ENCODE peak calls at places on chromosome 14, in seven cellular contexts. N is glutamatergic neuron, V is astrocyte of the spinal cord, Y is gastrocnemius medialis, Q is A673, G is left ventricle myocardium inferior, C is heart left ventricle. R is an unnamed sample.

GRCh38 chr14:98692832-98693231 is 579.2 kb downstream of the BCL11B start:
- DNase-seq in N (no peak), V (no peak), Y (no peak), Q (no peak), G (no peak), C (no peak), R (no peak)

GRCh38 chr14:99937475-99938244 is 127.6 kb upstream of the EVL start:
- DNase-seq in N (no peak), V (no peak), Y (no peak), Q (no peak), G (no peak), C (no peak), R (no peak)

GRCh38 chr14:55136868-55137785 is 8.1 kb downstream of the LGALS3 start:
- DNase-seq in N (no peak), V (peak; percentile 90), Y (peak; percentile 30), Q (no peak), G (peak; percentile 82), C (peak; percentile 93), R (peak; percentile 73)

GRCh38 chr14:75361751-75362433 is 65.9 kb upstream of the JDP2 start:
- DNase-seq in N (no peak), V (no peak), Y (peak; percentile 56), Q (no peak), G (peak; percentile 18), C (no peak), R (peak; percentile 85)

GRCh38 chr14:49972199-49972671 is 79.4 kb downstream of the ARF6 start:
- DNase-seq in N (no peak), V (peak; percentile 68), Y (peak; percentile 53), Q (peak; percentile 63), G (no peak), C (no peak), R (no peak)

GRCh38 chr14:57831981-57832380 is 33.9 kb downstream of the SLC35F4 start:
- DNase-seq in N (no peak), V (peak; percentile 4), Y (no peak), Q (peak; percentile 90), G (no peak), C (no peak), R (no peak)

GRCh38 chr14:27668531-27668930 is 1070.7 kb upstream of the NOVA1 start:
- DNase-seq in N (no peak), V (no peak), Y (no peak), Q (no peak), G (no peak), C (no peak), R (no peak)

GRCh38 chr14:89206426-89206825 is 210.6 kb downstream of the FOXN3 start:
- DNase-seq in N (no peak), V (peak; percentile 20), Y (peak; percentile 45), Q (no peak), G (no peak), C (no peak), R (no peak)

GRCh38 chr14:63727231-63727735 is 582 bp downstream of the SGPP1 start:
- DNase-seq in N (peak; percentile 58), V (peak; percentile 29), Y (peak; percentile 23), Q (peak; percentile 48), G (peak; percentile 32), C (peak; percentile 40), R (peak; percentile 36)

GRCh38 chr14:43539210-43539609 is 967.9 kb downstream of the FSCB start:
- DNase-seq in N (no peak), V (peak; percentile 10), Y (no peak), Q (peak; percentile 60), G (no peak), C (no peak), R (no peak)

GRCh38 chr14:90983560-90983959 is 76.9 kb downstream of the RPS6KA5 start:
- DNase-seq in N (no peak), V (no peak), Y (no peak), Q (no peak), G (no peak), C (no peak), R (no peak)

GRCh38 chr14:91996951-91997371 is 42.9 kb downstream of the TRIP11 start:
- DNase-seq in N (no peak), V (peak; percentile 75), Y (no peak), Q (peak; percentile 92), G (no peak), C (no peak), R (no peak)

GRCh38 chr14:72515779-72516770 is 377.8 kb downstream of the DPF3 start:
- DNase-seq in N (no peak), V (peak; percentile 64), Y (no peak), Q (no peak), G (no peak), C (no peak), R (no peak)

DNA sequence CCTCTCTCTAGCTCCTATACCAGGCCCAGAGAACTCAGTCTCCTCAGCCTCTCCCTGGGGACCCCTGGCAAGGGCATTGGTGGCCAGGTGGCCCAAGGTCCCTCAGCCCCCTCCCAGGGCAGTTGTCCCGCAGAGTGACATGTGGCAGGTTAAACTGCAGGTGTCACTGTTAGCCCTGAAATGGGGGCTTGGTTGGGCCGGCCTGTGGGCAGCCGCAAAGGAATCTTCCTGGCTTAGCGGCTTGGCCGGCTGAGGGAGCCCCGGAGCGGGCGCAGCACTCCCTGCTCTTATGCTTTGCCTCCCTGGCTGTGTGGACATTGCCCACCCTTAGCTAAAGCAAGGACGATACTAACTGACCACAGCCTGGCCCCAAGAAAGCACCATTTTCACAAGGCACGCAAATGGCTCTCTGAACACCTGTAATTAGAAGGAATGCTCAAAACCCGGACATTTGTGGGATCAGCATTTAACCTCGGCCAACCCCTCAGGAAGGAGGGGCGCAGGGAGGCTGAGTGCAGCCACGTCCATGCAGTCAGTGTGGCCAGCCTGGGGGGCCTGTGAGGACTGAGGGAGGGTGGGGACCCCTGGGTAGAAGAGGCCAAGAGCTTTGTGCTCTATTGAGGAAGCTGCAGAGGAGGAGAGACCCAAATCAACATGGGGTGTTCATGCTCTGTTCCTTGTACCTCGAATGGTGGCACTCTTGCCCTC is 82.2 kb downstream of the PAPOLA start:
- DNase-seq in N (peak; percentile 84), V (no peak), Y (no peak), Q (peak; percentile 55), G (no peak), C (no peak), R (no peak)
- TF ChIP-seq CTCF in N (peak; percentile 70), V (peak; percentile 46), Y (no peak), Q (peak; percentile 58), G (peak; percentile 47), C (no peak), R (no peak)

DNA sequence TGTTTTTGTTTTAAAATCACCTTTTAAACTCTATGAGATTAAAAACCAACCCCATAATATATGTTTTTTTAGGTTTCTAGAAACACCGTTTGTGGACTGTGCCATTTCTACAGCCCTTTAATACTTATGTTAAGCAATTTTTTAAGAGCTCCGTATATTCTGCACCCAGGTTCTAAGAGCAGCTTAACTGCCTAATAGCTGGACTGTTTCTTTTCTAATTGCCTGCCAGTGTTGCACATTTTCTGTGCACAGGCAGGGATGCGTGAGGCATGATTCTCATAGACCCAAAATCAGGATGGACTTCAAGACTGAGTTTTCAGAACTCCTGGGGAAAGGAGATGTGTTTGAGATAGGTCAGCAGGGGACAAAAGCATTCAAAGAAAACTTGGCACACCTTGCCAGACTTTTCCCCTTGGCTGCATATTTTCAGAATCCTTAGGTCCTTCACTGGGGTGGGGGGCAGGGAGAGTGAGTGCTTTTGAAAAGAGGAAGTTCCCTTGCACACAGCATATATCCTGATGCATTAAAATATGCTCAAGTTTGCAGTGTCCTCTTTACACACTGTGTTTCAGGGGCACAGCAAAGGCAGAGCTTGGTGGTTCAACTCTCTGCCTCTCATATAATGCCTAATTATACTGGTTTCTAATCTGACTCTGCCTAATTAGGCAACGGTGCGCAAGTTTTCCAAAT is 27.9 kb downstream of the TMEM30B start:
- DNase-seq in N (no peak), V (no peak), Y (no peak), Q (no peak), G (no peak), C (no peak), R (no peak)
- TF ChIP-seq CTCF in N (no peak), V (no peak), Y (no peak), Q (no peak), G (peak; percentile 35), C (no peak), R (no peak)

GRCh38 chr14:65104791-65105190 is 2.5 kb upstream of the MAX start:
- DNase-seq in N (no peak), V (no peak), Y (no peak), Q (no peak), G (no peak), C (no peak), R (no peak)

GRCh38 chr14:65100905-65101541 is 1.3 kb downstream of the MAX start:
- DNase-seq in N (no peak), V (no peak), Y (no peak), Q (no peak), G (no peak), C (no peak), R (no peak)

GRCh38 chr14:65101631-65102440 is 481 bp downstream of the MAX start:
- DNase-seq in N (peak; percentile 38), V (no peak), Y (peak; percentile 27), Q (peak; percentile 6), G (peak; percentile 23), C (peak; percentile 47), R (peak; percentile 29)

GRCh38 chr14:65102441-65103149 is at the start of gene MAX:
- DNase-seq in N (peak; percentile 97), V (peak; percentile 99), Y (peak; percentile 99), Q (peak; percentile 99), G (peak; percentile 98), C (peak; percentile 99), R (peak; percentile 99)

DNA sequence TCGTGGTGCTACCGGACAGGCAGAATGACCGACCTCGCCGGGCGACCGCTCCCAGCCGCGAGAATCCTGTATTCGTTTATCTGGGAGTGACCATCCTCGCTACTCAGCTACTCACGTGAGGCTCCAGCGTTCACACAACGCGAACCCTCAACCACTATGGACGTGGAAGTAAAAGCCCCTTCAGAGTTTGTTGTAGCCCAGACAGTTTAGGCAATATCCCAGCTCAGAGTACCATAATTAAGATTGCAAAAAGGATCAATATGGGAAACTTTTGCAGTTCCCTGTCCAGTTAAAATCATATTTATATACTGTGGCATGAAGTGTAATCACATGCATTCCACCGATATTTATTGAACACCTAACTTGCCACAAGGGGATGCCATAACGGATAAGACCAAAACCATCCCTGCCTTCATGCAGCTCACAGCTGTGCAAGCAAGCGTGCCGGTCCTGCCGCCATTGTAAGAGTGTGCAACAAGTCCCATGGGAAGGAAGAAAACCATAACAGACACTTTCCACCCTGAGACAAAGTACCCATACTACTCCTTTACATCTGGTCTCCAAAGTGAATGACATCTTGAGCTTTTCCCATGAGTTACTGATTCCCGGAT is 938 bp upstream of the MAX start:
- DNase-seq in N (peak; percentile 39), V (no peak), Y (no peak), Q (peak; percentile 67), G (no peak), C (no peak), R (no peak)
- TF ChIP-seq CTCF in N (no peak), V (peak; percentile 5), Y (no peak), Q (peak; percentile 31), G (no peak), C (no peak), R (no peak)

DNA sequence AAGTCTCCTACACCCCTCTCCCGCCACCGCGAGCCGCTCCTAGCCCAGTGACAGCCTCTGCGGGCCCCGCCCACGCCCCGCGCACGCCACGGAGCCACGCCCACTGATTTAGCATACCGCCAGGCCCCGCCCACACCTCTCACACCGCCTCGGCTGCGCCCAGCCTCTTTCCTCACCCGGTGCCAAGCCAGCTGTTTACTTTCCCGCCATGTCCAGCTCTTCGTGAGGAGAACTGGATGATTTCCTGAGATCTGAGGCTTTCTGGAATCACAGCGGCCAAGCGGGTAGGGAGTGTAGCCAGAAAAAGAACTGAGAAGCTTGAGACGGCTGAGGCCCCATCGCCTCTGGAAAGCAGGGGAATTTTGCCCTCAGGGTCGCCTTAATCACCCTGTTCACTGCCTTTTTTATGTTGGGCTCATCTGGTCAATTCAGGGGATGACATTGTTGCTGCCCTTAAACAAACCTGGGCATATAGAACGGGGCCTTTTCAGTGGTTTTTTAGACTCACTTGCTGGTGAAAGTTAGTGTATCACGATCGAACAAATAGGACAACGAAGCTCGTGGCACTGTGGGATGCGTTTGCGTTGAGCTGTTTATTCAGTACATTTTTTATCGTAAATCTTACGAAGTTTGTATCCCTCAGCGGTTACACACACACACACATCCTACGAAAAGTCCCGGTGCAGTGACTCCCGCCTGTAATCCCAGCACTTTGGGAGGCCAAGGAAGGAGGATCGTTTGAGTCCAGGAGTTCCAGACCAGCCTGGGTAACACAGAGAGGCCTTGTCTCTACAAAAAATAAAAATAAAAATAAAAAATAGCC is at the start of gene RNF212B:
- DNase-seq in N (peak; percentile 88), V (peak; percentile 73), Y (peak; percentile 80), Q (peak; percentile 93), G (peak; percentile 90), C (peak; percentile 91), R (peak; percentile 92)
- TF ChIP-seq CTCF in N (no peak), V (no peak), Y (no peak), Q (no peak), G (no peak), C (no peak), R (no peak)